ENCODE peak calls at places on chromosome X, in eight cellular contexts. One of them, this sample, is unnamed.

GRCh38 chrX:7144126-7144525 is 3.4 kb upstream of the STS start:
- DNase-seq in foreskin fibroblast: no peak
- DNase-seq in fibroblast of lung: no peak
- DNase-seq in PC-3: no peak
- DNase-seq in IMR-90: no peak
- DNase-seq in stomach: no peak
- DNase-seq in sigmoid colon: no peak
- DNase-seq in H1: no peak
- DNase-seq in this sample: no peak

GRCh38 chrX:41350150-41350975 is 16.4 kb downstream of the DDX3X start:
- DNase-seq in H1: no peak
- DNase-seq in IMR-90: peak
- DNase-seq in PC-3: peak
- DNase-seq in foreskin fibroblast: peak
- DNase-seq in sigmoid colon: no peak
- DNase-seq in fibroblast of lung: peak
- DNase-seq in stomach: no peak
- DNase-seq in this sample: no peak

GRCh38 chrX:34903316-34903715 is 39.3 kb upstream of the FAM47B start:
- DNase-seq in IMR-90: peak
- DNase-seq in stomach: no peak
- DNase-seq in PC-3: peak
- DNase-seq in H1: no peak
- DNase-seq in sigmoid colon: no peak
- DNase-seq in foreskin fibroblast: peak
- DNase-seq in fibroblast of lung: no peak
- DNase-seq in this sample: no peak

GRCh38 chrX:137563681-137564651 is 2.0 kb upstream of the ZIC3 start:
- DNase-seq in IMR-90: no peak
- DNase-seq in H1: peak
- DNase-seq in sigmoid colon: no peak
- DNase-seq in fibroblast of lung: no peak
- DNase-seq in foreskin fibroblast: no peak
- DNase-seq in stomach: no peak
- DNase-seq in PC-3: no peak
- DNase-seq in this sample: no peak

GRCh38 chrX:49308604-49309269 is 5.3 kb downstream of the GAGE10 start:
- DNase-seq in stomach: no peak
- DNase-seq in sigmoid colon: no peak
- DNase-seq in H1: no peak
- DNase-seq in foreskin fibroblast: peak
- DNase-seq in PC-3: no peak
- DNase-seq in fibroblast of lung: no peak
- DNase-seq in IMR-90: no peak
- DNase-seq in this sample: no peak

GRCh38 chrX:103629295-103630170 is 758 bp downstream of the TCEAL1 start:
- DNase-seq in foreskin fibroblast: peak
- DNase-seq in sigmoid colon: peak
- DNase-seq in PC-3: peak
- DNase-seq in fibroblast of lung: peak
- DNase-seq in stomach: peak
- DNase-seq in IMR-90: peak
- DNase-seq in H1: peak
- DNase-seq in this sample: no peak

GRCh38 chrX:150536455-150537116 is 31.8 kb upstream of the MTM1 start:
- DNase-seq in stomach: no peak
- DNase-seq in H1: no peak
- DNase-seq in IMR-90: no peak
- DNase-seq in fibroblast of lung: no peak
- DNase-seq in sigmoid colon: no peak
- DNase-seq in PC-3: no peak
- DNase-seq in foreskin fibroblast: no peak
- DNase-seq in this sample: no peak

GRCh38 chrX:5876984-5877655 is 351.5 kb downstream of the NLGN4X start:
- DNase-seq in stomach: no peak
- DNase-seq in H1: peak
- DNase-seq in fibroblast of lung: peak
- DNase-seq in sigmoid colon: no peak
- DNase-seq in foreskin fibroblast: peak
- DNase-seq in IMR-90: no peak
- DNase-seq in PC-3: peak
- DNase-seq in this sample: no peak

GRCh38 chrX:102976290-102976689 is 39.2 kb downstream of the RAB40AL start:
- DNase-seq in fibroblast of lung: peak
- DNase-seq in H1: no peak
- DNase-seq in stomach: no peak
- DNase-seq in sigmoid colon: no peak
- DNase-seq in IMR-90: peak
- DNase-seq in foreskin fibroblast: peak
- DNase-seq in PC-3: peak
- DNase-seq in this sample: no peak

GRCh38 chrX:44621088-44621487 is 78.4 kb upstream of the FUNDC1 start:
- DNase-seq in IMR-90: no peak
- DNase-seq in stomach: no peak
- DNase-seq in sigmoid colon: no peak
- DNase-seq in foreskin fibroblast: peak
- DNase-seq in H1: no peak
- DNase-seq in fibroblast of lung: no peak
- DNase-seq in PC-3: no peak
- DNase-seq in this sample: no peak

DNA sequence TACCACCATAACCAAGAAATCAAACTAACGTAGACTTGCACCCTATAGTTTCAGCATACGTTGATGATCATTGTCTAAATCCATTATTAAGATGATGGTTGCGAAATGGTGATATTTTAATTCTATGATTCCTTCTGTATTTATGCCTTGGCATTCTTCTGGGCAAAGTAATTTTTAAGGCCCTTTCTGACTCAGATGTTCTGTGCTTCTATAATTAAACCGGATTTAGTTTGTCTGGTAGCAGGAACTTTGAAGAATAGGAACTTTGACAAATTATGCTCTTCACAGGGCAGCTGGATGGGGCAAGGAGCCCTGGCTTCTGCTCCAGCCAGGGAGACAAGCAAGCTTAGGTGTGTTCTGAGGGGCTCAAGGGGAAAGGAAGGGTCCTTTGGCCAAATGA is 23.8 kb upstream of the PLAC1 start:
- DNase-seq in H1: no peak
- DNase-seq in fibroblast of lung: no peak
- DNase-seq in PC-3: no peak
- DNase-seq in IMR-90: no peak
- DNase-seq in sigmoid colon: no peak
- DNase-seq in stomach: no peak
- DNase-seq in foreskin fibroblast: peak
- DNase-seq in this sample: no peak
- TF ChIP-seq CTCF in H1: no peak
- TF ChIP-seq CTCF in fibroblast of lung: no peak
- TF ChIP-seq CTCF in PC-3: no peak
- TF ChIP-seq CTCF in IMR-90: no peak
- TF ChIP-seq CTCF in sigmoid colon: no peak
- TF ChIP-seq CTCF in stomach: no peak
- TF ChIP-seq CTCF in foreskin fibroblast: no peak
- TF ChIP-seq CTCF in this sample: no peak

GRCh38 chrX:155070038-155070437 is 898 bp downstream of the CMC4 start:
- DNase-seq in PC-3: no peak
- DNase-seq in fibroblast of lung: no peak
- DNase-seq in H1: no peak
- DNase-seq in IMR-90: no peak
- DNase-seq in stomach: no peak
- DNase-seq in sigmoid colon: no peak
- DNase-seq in foreskin fibroblast: peak
- DNase-seq in this sample: no peak
- H3K4me3 ChIP-seq in PC-3: peak
- H3K4me3 ChIP-seq in fibroblast of lung: peak
- H3K4me3 ChIP-seq in H1: peak
- H3K4me3 ChIP-seq in IMR-90: peak
- H3K4me3 ChIP-seq in stomach: peak
- H3K4me3 ChIP-seq in sigmoid colon: peak
- H3K4me3 ChIP-seq in foreskin fibroblast: peak
- H3K4me3 ChIP-seq in this sample: peak

GRCh38 chrX:119986203-119986602 is 42.7 kb upstream of the NKAP start:
- DNase-seq in foreskin fibroblast: no peak
- DNase-seq in stomach: no peak
- DNase-seq in sigmoid colon: no peak
- DNase-seq in H1: no peak
- DNase-seq in IMR-90: no peak
- DNase-seq in PC-3: no peak
- DNase-seq in fibroblast of lung: no peak
- DNase-seq in this sample: no peak

GRCh38 chrX:119983494-119983893 is 39.9 kb upstream of the NKAP start:
- DNase-seq in sigmoid colon: no peak
- DNase-seq in H1: no peak
- DNase-seq in PC-3: no peak
- DNase-seq in foreskin fibroblast: no peak
- DNase-seq in fibroblast of lung: no peak
- DNase-seq in IMR-90: no peak
- DNase-seq in stomach: no peak
- DNase-seq in this sample: no peak

GRCh38 chrX:119982145-119982544 is 38.6 kb upstream of the NKAP start:
- DNase-seq in foreskin fibroblast: no peak
- DNase-seq in fibroblast of lung: no peak
- DNase-seq in PC-3: no peak
- DNase-seq in sigmoid colon: no peak
- DNase-seq in stomach: no peak
- DNase-seq in H1: no peak
- DNase-seq in IMR-90: no peak
- DNase-seq in this sample: no peak

GRCh38 chrX:119984652-119985051 is 41.1 kb upstream of the NKAP start:
- DNase-seq in IMR-90: no peak
- DNase-seq in foreskin fibroblast: no peak
- DNase-seq in PC-3: peak
- DNase-seq in fibroblast of lung: no peak
- DNase-seq in sigmoid colon: no peak
- DNase-seq in H1: no peak
- DNase-seq in stomach: no peak
- DNase-seq in this sample: no peak

GRCh38 chrX:119981286-119982070 is 37.9 kb upstream of the NKAP start:
- DNase-seq in stomach: no peak
- DNase-seq in sigmoid colon: no peak
- DNase-seq in foreskin fibroblast: peak
- DNase-seq in H1: peak
- DNase-seq in fibroblast of lung: peak
- DNase-seq in IMR-90: peak
- DNase-seq in PC-3: peak
- DNase-seq in this sample: no peak
- TF ChIP-seq CTCF in stomach: no peak
- TF ChIP-seq CTCF in sigmoid colon: no peak
- TF ChIP-seq CTCF in foreskin fibroblast: peak
- TF ChIP-seq CTCF in H1: peak
- TF ChIP-seq CTCF in fibroblast of lung: peak
- TF ChIP-seq CTCF in IMR-90: peak
- TF ChIP-seq CTCF in PC-3: peak
- TF ChIP-seq CTCF in this sample: peak

DNA sequence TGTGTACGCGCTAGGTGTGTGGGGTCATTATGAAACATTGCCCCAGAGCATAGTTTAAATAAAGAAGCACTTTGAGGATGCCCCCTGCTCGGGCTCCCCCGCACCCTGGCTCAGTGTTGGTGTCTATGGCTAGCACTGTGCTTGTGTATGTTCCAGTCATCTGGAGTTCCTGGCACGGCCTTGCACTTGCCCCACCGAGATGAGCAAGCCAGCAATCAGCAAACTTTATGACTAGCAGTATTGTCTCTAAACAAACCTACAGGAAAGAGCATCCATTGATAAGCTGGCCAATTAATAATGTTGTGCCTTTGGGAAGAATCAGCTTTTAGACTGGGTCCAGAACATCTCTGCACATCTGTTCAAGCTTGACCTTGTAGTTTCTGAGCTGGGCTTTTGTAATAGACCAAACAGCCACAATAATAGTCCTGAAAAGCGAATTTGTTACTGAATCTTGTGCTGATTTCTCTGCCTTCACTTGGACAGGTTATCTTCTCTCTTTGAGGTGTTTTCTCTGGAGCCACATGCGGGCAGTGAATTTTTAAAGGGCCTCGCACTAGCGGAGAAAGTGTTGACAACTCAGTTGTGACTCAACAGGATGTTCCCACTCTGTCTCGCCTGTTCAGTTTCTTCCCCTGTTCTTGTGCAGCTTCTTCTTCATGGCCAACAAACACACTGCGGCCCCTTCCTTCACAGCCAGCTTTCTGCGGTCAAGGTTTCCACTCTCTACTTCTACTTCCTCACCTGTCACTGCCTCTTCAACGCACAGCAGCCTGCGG is 895 bp upstream of the SHROOM4 start:
- DNase-seq in foreskin fibroblast: peak
- DNase-seq in fibroblast of lung: peak
- DNase-seq in IMR-90: peak
- DNase-seq in sigmoid colon: no peak
- DNase-seq in stomach: no peak
- DNase-seq in PC-3: peak
- DNase-seq in H1: no peak
- DNase-seq in this sample: no peak
- H3K4me3 ChIP-seq in foreskin fibroblast: peak
- H3K4me3 ChIP-seq in fibroblast of lung: peak
- H3K4me3 ChIP-seq in IMR-90: peak
- H3K4me3 ChIP-seq in sigmoid colon: peak
- H3K4me3 ChIP-seq in stomach: peak
- H3K4me3 ChIP-seq in PC-3: no peak
- H3K4me3 ChIP-seq in H1: peak
- H3K4me3 ChIP-seq in this sample: peak

GRCh38 chrX:128622296-128622695 is 570.1 kb upstream of the ACTRT1 start:
- DNase-seq in fibroblast of lung: no peak
- DNase-seq in IMR-90: no peak
- DNase-seq in PC-3: no peak
- DNase-seq in sigmoid colon: no peak
- DNase-seq in H1: no peak
- DNase-seq in foreskin fibroblast: no peak
- DNase-seq in stomach: no peak
- DNase-seq in this sample: no peak

GRCh38 chrX:128616933-128617332 is 564.7 kb upstream of the ACTRT1 start:
- DNase-seq in PC-3: peak
- DNase-seq in H1: no peak
- DNase-seq in fibroblast of lung: no peak
- DNase-seq in sigmoid colon: no peak
- DNase-seq in IMR-90: no peak
- DNase-seq in stomach: no peak
- DNase-seq in foreskin fibroblast: no peak
- DNase-seq in this sample: no peak

GRCh38 chrX:128623361-128623760 is 571.2 kb upstream of the ACTRT1 start:
- DNase-seq in IMR-90: no peak
- DNase-seq in stomach: no peak
- DNase-seq in sigmoid colon: no peak
- DNase-seq in H1: no peak
- DNase-seq in foreskin fibroblast: no peak
- DNase-seq in PC-3: no peak
- DNase-seq in fibroblast of lung: no peak
- DNase-seq in this sample: no peak

GRCh38 chrX:128619490-128619889 is 567.3 kb upstream of the ACTRT1 start:
- DNase-seq in IMR-90: no peak
- DNase-seq in PC-3: no peak
- DNase-seq in fibroblast of lung: no peak
- DNase-seq in sigmoid colon: no peak
- DNase-seq in H1: no peak
- DNase-seq in stomach: no peak
- DNase-seq in foreskin fibroblast: no peak
- DNase-seq in this sample: no peak
- TF ChIP-seq CTCF in IMR-90: no peak
- TF ChIP-seq CTCF in PC-3: no peak
- TF ChIP-seq CTCF in fibroblast of lung: no peak
- TF ChIP-seq CTCF in sigmoid colon: no peak
- TF ChIP-seq CTCF in H1: peak
- TF ChIP-seq CTCF in stomach: no peak
- TF ChIP-seq CTCF in foreskin fibroblast: no peak
- TF ChIP-seq CTCF in this sample: no peak

GRCh38 chrX:17814059-17814458 is 47.0 kb downstream of the RAI2 start:
- DNase-seq in IMR-90: no peak
- DNase-seq in sigmoid colon: no peak
- DNase-seq in stomach: no peak
- DNase-seq in PC-3: no peak
- DNase-seq in H1: no peak
- DNase-seq in foreskin fibroblast: peak
- DNase-seq in fibroblast of lung: no peak
- DNase-seq in this sample: no peak
- H3K4me3 ChIP-seq in IMR-90: no peak
- H3K4me3 ChIP-seq in sigmoid colon: no peak
- H3K4me3 ChIP-seq in stomach: no peak
- H3K4me3 ChIP-seq in PC-3: no peak
- H3K4me3 ChIP-seq in H1: no peak
- H3K4me3 ChIP-seq in foreskin fibroblast: no peak
- H3K4me3 ChIP-seq in fibroblast of lung: no peak
- H3K4me3 ChIP-seq in this sample: no peak